ENCODE peak calls at places on chromosomes 16 and 17, in five cellular contexts. One of them, this sample, is unnamed.
A peak's percentile ranks its signal among the peaks of the same experiment; 100 is the strongest.

GRCh38 chr17:77440571-77440981 is 299.8 kb downstream of the SEC14L1 start:
- DNase-seq in spleen: peak; percentile 89
- DNase-seq in endothelial cell: no peak
- DNase-seq in CD8-positive, alpha-beta T cell: peak; percentile 46
- DNase-seq in GM13977: no peak
- DNase-seq in this sample: no peak

GRCh38 chr16:30677931-30678585 is 19.8 kb downstream of the FBRS start:
- DNase-seq in spleen: no peak
- DNase-seq in endothelial cell: no peak
- DNase-seq in CD8-positive, alpha-beta T cell: no peak
- DNase-seq in GM13977: no peak
- DNase-seq in this sample: no peak

GRCh38 chr17:72387487-72387886 is 266.7 kb downstream of the SOX9 start:
- DNase-seq in spleen: no peak
- DNase-seq in endothelial cell: no peak
- DNase-seq in CD8-positive, alpha-beta T cell: no peak
- DNase-seq in GM13977: no peak
- DNase-seq in this sample: no peak

GRCh38 chr17:33732116-33732515 is 439.0 kb upstream of the ASIC2 start:
- DNase-seq in spleen: no peak
- DNase-seq in endothelial cell: peak; percentile 31
- DNase-seq in CD8-positive, alpha-beta T cell: no peak
- DNase-seq in GM13977: peak; percentile 12
- DNase-seq in this sample: no peak

GRCh38 chr17:17141860-17142552 is 64.1 kb downstream of the PLD6 start:
- DNase-seq in spleen: no peak
- DNase-seq in endothelial cell: peak; percentile 78
- DNase-seq in CD8-positive, alpha-beta T cell: peak; percentile 47
- DNase-seq in GM13977: peak; percentile 71
- DNase-seq in this sample: no peak

GRCh38 chr16:24070851-24071250 is 185.3 kb upstream of the CACNG3 start:
- DNase-seq in spleen: no peak
- DNase-seq in endothelial cell: peak; percentile 63
- DNase-seq in CD8-positive, alpha-beta T cell: peak; percentile 18
- DNase-seq in GM13977: peak; percentile 52
- DNase-seq in this sample: peak; percentile 23

GRCh38 chr17:80101946-80102706 is 745 bp downstream of the GAA start:
- DNase-seq in spleen: peak; percentile 72
- DNase-seq in endothelial cell: no peak
- DNase-seq in CD8-positive, alpha-beta T cell: no peak
- DNase-seq in GM13977: peak; percentile 66
- DNase-seq in this sample: no peak

GRCh38 chr16:80954985-80955384 is 51.7 kb downstream of the CMC2 start:
- DNase-seq in spleen: no peak
- DNase-seq in endothelial cell: no peak
- DNase-seq in CD8-positive, alpha-beta T cell: no peak
- DNase-seq in GM13977: no peak
- DNase-seq in this sample: no peak

GRCh38 chr17:73205326-73205980 is 12.6 kb downstream of the COG1 start:
- DNase-seq in spleen: no peak
- DNase-seq in endothelial cell: no peak
- DNase-seq in CD8-positive, alpha-beta T cell: no peak
- DNase-seq in GM13977: no peak
- DNase-seq in this sample: no peak

GRCh38 chr17:64146418-64147109 is 16.6 kb upstream of the ERN1 start:
- DNase-seq in spleen: peak; percentile 87
- DNase-seq in endothelial cell: peak; percentile 26
- DNase-seq in CD8-positive, alpha-beta T cell: peak; percentile 47
- DNase-seq in GM13977: peak; percentile 29
- DNase-seq in this sample: peak; percentile 68

GRCh38 chr16:19696961-19697360 is 21.1 kb downstream of the KNOP1 start:
- DNase-seq in spleen: peak; percentile 74
- DNase-seq in endothelial cell: no peak
- DNase-seq in CD8-positive, alpha-beta T cell: no peak
- DNase-seq in GM13977: no peak
- DNase-seq in this sample: no peak

GRCh38 chr16:16096161-16096857 is 127.0 kb downstream of the ABCC6 start:
- DNase-seq in spleen: no peak
- DNase-seq in endothelial cell: no peak
- DNase-seq in CD8-positive, alpha-beta T cell: no peak
- DNase-seq in GM13977: no peak
- DNase-seq in this sample: peak; percentile 43
- TF ChIP-seq CTCF in spleen: no peak
- TF ChIP-seq CTCF in endothelial cell: no peak
- TF ChIP-seq CTCF in CD8-positive, alpha-beta T cell: no peak
- TF ChIP-seq CTCF in GM13977: no peak
- TF ChIP-seq CTCF in this sample: peak; percentile 35

DNA sequence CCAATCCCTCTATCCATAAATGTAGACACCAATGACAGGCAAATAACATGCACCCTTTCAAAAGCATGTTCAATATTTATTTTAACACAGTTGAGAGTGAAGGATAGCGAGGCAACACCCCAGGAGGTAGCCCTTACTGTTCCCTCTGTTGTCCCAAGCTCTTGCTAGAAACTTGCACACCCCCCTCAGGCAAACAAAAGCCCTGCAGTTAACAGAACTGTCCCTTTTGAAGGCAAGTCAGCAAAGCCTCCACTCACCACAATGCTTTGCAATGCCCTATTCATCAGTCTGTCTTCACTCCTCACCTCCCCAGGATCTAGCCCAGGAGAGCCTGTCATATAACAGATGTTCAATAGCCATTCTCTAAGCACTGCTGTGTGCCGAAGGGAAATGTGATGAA is 3.5 kb upstream of the CNEP1R1 start:
- DNase-seq in spleen: no peak
- DNase-seq in endothelial cell: no peak
- DNase-seq in CD8-positive, alpha-beta T cell: no peak
- DNase-seq in GM13977: peak; percentile 30
- DNase-seq in this sample: no peak
- TF ChIP-seq CTCF in spleen: no peak
- TF ChIP-seq CTCF in endothelial cell: no peak
- TF ChIP-seq CTCF in CD8-positive, alpha-beta T cell: no peak
- TF ChIP-seq CTCF in GM13977: peak; percentile 38
- TF ChIP-seq CTCF in this sample: no peak

GRCh38 chr17:43755389-43755875 is 3.2 kb downstream of the SOST start:
- DNase-seq in spleen: peak; percentile 85
- DNase-seq in endothelial cell: peak; percentile 54
- DNase-seq in CD8-positive, alpha-beta T cell: no peak
- DNase-seq in GM13977: no peak
- DNase-seq in this sample: no peak
- TF ChIP-seq CTCF in spleen: peak; percentile 36
- TF ChIP-seq CTCF in endothelial cell: no peak
- TF ChIP-seq CTCF in CD8-positive, alpha-beta T cell: no peak
- TF ChIP-seq CTCF in GM13977: no peak
- TF ChIP-seq CTCF in this sample: no peak

DNA sequence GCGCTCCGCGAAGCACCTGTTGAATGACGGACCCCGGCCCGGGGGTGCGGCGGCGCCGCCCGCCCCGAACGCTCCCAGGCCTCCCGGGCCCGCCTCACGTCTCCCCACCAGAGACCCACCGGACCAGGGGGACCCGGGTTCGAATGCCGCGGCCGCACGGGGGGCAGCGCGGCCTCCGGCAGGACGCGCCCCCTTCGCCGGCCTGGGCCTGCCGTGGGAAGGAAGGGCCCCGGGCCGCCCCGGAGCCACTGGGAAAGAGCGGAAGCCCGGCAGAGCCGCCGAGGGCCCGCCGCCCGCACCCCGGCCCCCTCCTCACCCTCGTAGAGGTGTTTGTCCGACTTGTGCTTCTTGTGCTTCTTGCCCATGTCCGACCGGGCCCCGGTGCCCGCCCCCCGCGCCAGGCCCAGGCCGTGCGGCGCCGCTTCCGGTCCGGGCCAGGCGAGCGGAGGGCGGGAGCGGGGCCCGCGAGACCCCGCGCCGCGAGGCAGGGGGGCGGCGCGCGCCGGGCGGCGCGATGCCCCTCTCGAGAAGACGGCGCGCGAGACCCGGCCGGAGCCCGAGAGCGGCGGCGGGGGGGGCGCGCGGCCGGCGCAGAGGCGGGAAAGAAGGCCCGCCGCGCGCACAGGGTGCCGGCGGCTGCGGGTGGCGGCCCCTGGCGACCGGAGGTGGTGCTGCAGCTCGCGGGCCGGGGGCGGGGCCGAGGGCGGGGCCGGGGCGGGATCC is at the start of gene BRD7:
- DNase-seq in spleen: peak; percentile 92
- DNase-seq in endothelial cell: peak; percentile 84
- DNase-seq in CD8-positive, alpha-beta T cell: peak; percentile 65
- DNase-seq in GM13977: peak; percentile 96
- DNase-seq in this sample: peak; percentile 63
- TF ChIP-seq CTCF in spleen: peak; percentile 64
- TF ChIP-seq CTCF in endothelial cell: peak; percentile 43
- TF ChIP-seq CTCF in CD8-positive, alpha-beta T cell: no peak
- TF ChIP-seq CTCF in GM13977: peak; percentile 78
- TF ChIP-seq CTCF in this sample: no peak

DNA sequence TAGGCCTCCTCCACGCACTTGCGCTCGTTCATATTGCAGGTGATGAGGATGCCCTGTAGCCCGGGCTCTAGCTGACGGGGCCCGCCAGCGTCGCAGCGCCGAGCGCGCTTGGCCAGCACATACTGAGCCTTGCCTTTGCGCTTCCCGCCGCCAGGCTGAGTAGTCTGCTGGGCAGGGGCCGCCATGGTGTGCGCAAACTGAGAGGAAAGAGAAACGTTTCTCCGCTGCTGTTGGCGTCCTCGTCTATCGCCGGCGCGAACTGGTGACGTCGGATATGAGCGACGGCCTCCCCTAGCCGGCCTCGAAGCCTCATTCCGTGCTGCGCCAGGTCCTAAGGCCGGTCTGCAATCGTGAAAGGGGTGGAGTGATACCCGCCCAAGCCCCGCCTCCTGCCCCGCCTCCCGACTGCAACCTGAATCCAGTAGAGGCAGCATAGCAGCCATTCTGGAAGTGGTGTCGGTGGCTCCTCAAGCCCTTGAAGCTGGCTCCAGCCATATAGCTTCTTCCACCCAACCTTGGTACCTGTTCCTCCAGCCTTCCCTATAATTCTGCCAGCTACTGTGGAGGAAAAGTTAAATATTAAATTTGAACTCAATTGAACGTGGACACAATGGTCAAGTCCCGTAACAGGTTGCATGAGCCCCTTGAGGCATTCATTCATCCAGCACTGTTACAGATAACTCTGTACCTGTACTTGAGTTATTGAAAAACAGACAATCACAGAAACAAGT is at the start of gene THUMPD1:
- DNase-seq in spleen: peak; percentile 99
- DNase-seq in endothelial cell: peak; percentile 92
- DNase-seq in CD8-positive, alpha-beta T cell: peak; percentile 99
- DNase-seq in GM13977: peak; percentile 94
- DNase-seq in this sample: peak; percentile 98
- TF ChIP-seq CTCF in spleen: peak; percentile 8
- TF ChIP-seq CTCF in endothelial cell: no peak
- TF ChIP-seq CTCF in CD8-positive, alpha-beta T cell: peak; percentile 23
- TF ChIP-seq CTCF in GM13977: no peak
- TF ChIP-seq CTCF in this sample: peak; percentile 21

This sample was measured in body of pancreas.